ENCODE peak calls at places on chromosomes 16 and 17, in six cellular contexts. One of them, this sample, is unnamed.

GRCh38 chr16:89925596-89926079 is 2.5 kb downstream of the TUBB3 start:
- DNase-seq in K562: no peak
- DNase-seq in HepG2: no peak
- DNase-seq in endothelial cell of umbilical vein: no peak
- DNase-seq in A549: no peak
- DNase-seq in GM12878: no peak
- DNase-seq in this sample: peak

GRCh38 chr16:51697454-51697853 is 546.4 kb upstream of the SALL1 start:
- DNase-seq in GM12878: no peak
- DNase-seq in HepG2: no peak
- DNase-seq in K562: no peak
- DNase-seq in endothelial cell of umbilical vein: no peak
- DNase-seq in A549: no peak
- DNase-seq in this sample: no peak

GRCh38 chr17:31225831-31226230 is 71.2 kb downstream of the OMG start:
- DNase-seq in HepG2: no peak
- DNase-seq in A549: no peak
- DNase-seq in K562: no peak
- DNase-seq in endothelial cell of umbilical vein: no peak
- DNase-seq in GM12878: no peak
- DNase-seq in this sample: peak

GRCh38 chr17:73798111-73798748 is 154.0 kb upstream of the SDK2 start:
- DNase-seq in K562: no peak
- DNase-seq in endothelial cell of umbilical vein: no peak
- DNase-seq in GM12878: no peak
- DNase-seq in HepG2: peak
- DNase-seq in A549: peak
- DNase-seq in this sample: peak

GRCh38 chr16:84360170-84360569 is 8.2 kb upstream of the ATP2C2 start:
- DNase-seq in endothelial cell of umbilical vein: no peak
- DNase-seq in HepG2: no peak
- DNase-seq in A549: no peak
- DNase-seq in GM12878: no peak
- DNase-seq in K562: no peak
- DNase-seq in this sample: peak

GRCh38 chr17:29102741-29103181 is 59.8 kb downstream of the PIPOX start:
- DNase-seq in endothelial cell of umbilical vein: no peak
- DNase-seq in A549: no peak
- DNase-seq in K562: no peak
- DNase-seq in HepG2: no peak
- DNase-seq in GM12878: no peak
- DNase-seq in this sample: no peak

GRCh38 chr17:81483085-81483861 is 29.3 kb downstream of the ACTG1 start:
- DNase-seq in endothelial cell of umbilical vein: no peak
- DNase-seq in HepG2: no peak
- DNase-seq in GM12878: no peak
- DNase-seq in A549: no peak
- DNase-seq in K562: no peak
- DNase-seq in this sample: no peak

GRCh38 chr17:17075037-17075755 is 32.9 kb downstream of the MPRIP start:
- DNase-seq in HepG2: no peak
- DNase-seq in endothelial cell of umbilical vein: peak
- DNase-seq in GM12878: no peak
- DNase-seq in A549: no peak
- DNase-seq in K562: no peak
- DNase-seq in this sample: no peak

GRCh38 chr17:58184308-58184985 is 8.1 kb upstream of the EPX start:
- DNase-seq in K562: peak
- DNase-seq in A549: no peak
- DNase-seq in HepG2: no peak
- DNase-seq in endothelial cell of umbilical vein: no peak
- DNase-seq in GM12878: no peak
- DNase-seq in this sample: peak

GRCh38 chr16:48367443-48368049 is 17.7 kb downstream of the SIAH1 start:
- DNase-seq in A549: no peak
- DNase-seq in endothelial cell of umbilical vein: no peak
- DNase-seq in K562: no peak
- DNase-seq in GM12878: no peak
- DNase-seq in HepG2: no peak
- DNase-seq in this sample: no peak

GRCh38 chr17:45319239-45319703 is 2.5 kb upstream of the MAP3K14 start:
- DNase-seq in K562: no peak
- DNase-seq in GM12878: no peak
- DNase-seq in A549: peak
- DNase-seq in endothelial cell of umbilical vein: no peak
- DNase-seq in HepG2: no peak
- DNase-seq in this sample: peak

GRCh38 chr16:68490829-68491575 is 42.7 kb upstream of the SMPD3 start:
- DNase-seq in HepG2: no peak
- DNase-seq in GM12878: no peak
- DNase-seq in A549: peak
- DNase-seq in endothelial cell of umbilical vein: no peak
- DNase-seq in K562: no peak
- DNase-seq in this sample: no peak

GRCh38 chr16:79334127-79334526 is 266.4 kb downstream of the MAF start:
- DNase-seq in GM12878: no peak
- DNase-seq in K562: peak
- DNase-seq in A549: peak
- DNase-seq in endothelial cell of umbilical vein: no peak
- DNase-seq in HepG2: peak
- DNase-seq in this sample: peak

GRCh38 chr16:62035115-62036092 is 834 bp downstream of the CDH8 start:
- DNase-seq in HepG2: no peak
- DNase-seq in K562: no peak
- DNase-seq in GM12878: no peak
- DNase-seq in endothelial cell of umbilical vein: no peak
- DNase-seq in A549: no peak
- DNase-seq in this sample: no peak

GRCh38 chr17:42283241-42284019 is 4.9 kb upstream of the STAT5A start:
- DNase-seq in GM12878: no peak
- DNase-seq in HepG2: no peak
- DNase-seq in K562: no peak
- DNase-seq in A549: no peak
- DNase-seq in endothelial cell of umbilical vein: no peak
- DNase-seq in this sample: no peak

GRCh38 chr16:63461248-63461841 is 1425.1 kb upstream of the CDH8 start:
- DNase-seq in A549: no peak
- DNase-seq in endothelial cell of umbilical vein: peak
- DNase-seq in GM12878: no peak
- DNase-seq in K562: no peak
- DNase-seq in HepG2: peak
- DNase-seq in this sample: peak

GRCh38 chr16:71426069-71426879 is 15.6 kb downstream of the TLE7 start:
- DNase-seq in HepG2: peak
- DNase-seq in K562: peak
- DNase-seq in GM12878: peak
- DNase-seq in A549: peak
- DNase-seq in endothelial cell of umbilical vein: peak
- DNase-seq in this sample: peak

GRCh38 chr16:12455287-12455798 is 348.3 kb downstream of the CPPED1 start:
- DNase-seq in K562: peak
- DNase-seq in HepG2: peak
- DNase-seq in A549: peak
- DNase-seq in endothelial cell of umbilical vein: peak
- DNase-seq in GM12878: no peak
- DNase-seq in this sample: peak

GRCh38 chr17:43694081-43694870 is 32.6 kb upstream of the MEOX1 start:
- DNase-seq in A549: peak
- DNase-seq in K562: peak
- DNase-seq in HepG2: peak
- DNase-seq in GM12878: no peak
- DNase-seq in endothelial cell of umbilical vein: peak
- DNase-seq in this sample: peak

GRCh38 chr16:66443269-66443652 is 16.2 kb downstream of the BEAN1 start:
- DNase-seq in endothelial cell of umbilical vein: no peak
- DNase-seq in A549: no peak
- DNase-seq in GM12878: no peak
- DNase-seq in HepG2: no peak
- DNase-seq in K562: no peak
- DNase-seq in this sample: no peak

GRCh38 chr17:28334176-28334575 is 1.1 kb downstream of the IFT20 start:
- DNase-seq in GM12878: no peak
- DNase-seq in endothelial cell of umbilical vein: peak
- DNase-seq in K562: no peak
- DNase-seq in HepG2: no peak
- DNase-seq in A549: no peak
- DNase-seq in this sample: no peak

GRCh38 chr17:81336930-81337325 is 41.8 kb upstream of the SLC38A10 start:
- DNase-seq in GM12878: no peak
- DNase-seq in A549: no peak
- DNase-seq in HepG2: no peak
- DNase-seq in K562: no peak
- DNase-seq in endothelial cell of umbilical vein: no peak
- DNase-seq in this sample: no peak

GRCh38 chr17:47696717-47697642 is 3.0 kb downstream of the TBKBP1 start:
- DNase-seq in A549: no peak
- DNase-seq in K562: no peak
- DNase-seq in endothelial cell of umbilical vein: no peak
- DNase-seq in GM12878: no peak
- DNase-seq in HepG2: no peak
- DNase-seq in this sample: no peak

GRCh38 chr17:17204041-17204591 is 2.0 kb downstream of the PLD6 start:
- DNase-seq in K562: no peak
- DNase-seq in GM12878: no peak
- DNase-seq in endothelial cell of umbilical vein: no peak
- DNase-seq in HepG2: no peak
- DNase-seq in A549: no peak
- DNase-seq in this sample: peak

GRCh38 chr16:78877114-78877513 is 723.4 kb downstream of the MAF start:
- DNase-seq in endothelial cell of umbilical vein: no peak
- DNase-seq in GM12878: no peak
- DNase-seq in K562: no peak
- DNase-seq in HepG2: no peak
- DNase-seq in A549: no peak
- DNase-seq in this sample: no peak

DNA sequence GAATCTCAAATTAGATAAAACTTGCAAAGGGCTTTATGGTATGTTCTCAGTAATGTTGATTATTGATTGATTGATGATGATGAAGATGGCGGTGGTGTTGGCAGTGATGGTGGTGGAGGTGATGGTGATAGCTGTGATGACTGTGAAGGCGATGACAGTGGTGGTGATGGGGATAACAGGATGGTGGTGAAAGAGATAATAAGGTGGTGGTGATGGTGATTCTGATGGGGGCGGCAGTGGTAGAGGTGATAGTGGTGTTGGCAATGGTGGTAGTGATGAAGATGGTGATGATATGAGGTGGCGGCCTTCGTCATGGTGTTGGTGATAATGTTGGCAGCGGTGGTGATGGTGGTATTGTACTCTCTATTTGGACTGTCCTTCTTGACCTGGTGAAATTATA is 238.3 kb downstream of the XYLT1 start:
- DNase-seq in HepG2: no peak
- DNase-seq in K562: no peak
- DNase-seq in A549: no peak
- DNase-seq in endothelial cell of umbilical vein: no peak
- DNase-seq in GM12878: no peak
- DNase-seq in this sample: no peak
- TF ChIP-seq CTCF in HepG2: no peak
- TF ChIP-seq CTCF in K562: no peak
- TF ChIP-seq CTCF in A549: no peak
- TF ChIP-seq CTCF in endothelial cell of umbilical vein: no peak
- TF ChIP-seq CTCF in GM12878: no peak
- TF ChIP-seq CTCF in this sample: no peak

GRCh38 chr16:9966569-9967157 is 215.6 kb downstream of the GRIN2A start:
- DNase-seq in A549: no peak
- DNase-seq in endothelial cell of umbilical vein: no peak
- DNase-seq in GM12878: peak
- DNase-seq in K562: no peak
- DNase-seq in HepG2: peak
- DNase-seq in this sample: peak
- TF ChIP-seq MAX in A549: no peak
- TF ChIP-seq MAX in endothelial cell of umbilical vein: no peak
- TF ChIP-seq MAX in GM12878: no peak
- TF ChIP-seq MAX in K562: no peak
- TF ChIP-seq MAX in HepG2: no peak
- TF ChIP-seq MAX in this sample: no peak

GRCh38 chr16:30858829-30859423 is 35.0 kb downstream of the BCL7C start:
- DNase-seq in K562: no peak
- DNase-seq in HepG2: peak
- DNase-seq in A549: no peak
- DNase-seq in endothelial cell of umbilical vein: no peak
- DNase-seq in GM12878: no peak
- DNase-seq in this sample: no peak
- TF ChIP-seq MYC in K562: no peak
- TF ChIP-seq MYC in HepG2: no peak
- TF ChIP-seq MYC in A549: no peak
- TF ChIP-seq MYC in endothelial cell of umbilical vein: no peak
- TF ChIP-seq MYC in GM12878: no peak
- TF ChIP-seq MYC in this sample: no peak

GRCh38 chr17:78999947-79000395 is 9.6 kb downstream of the CANT1 start:
- DNase-seq in GM12878: no peak
- DNase-seq in K562: no peak
- DNase-seq in A549: no peak
- DNase-seq in HepG2: no peak
- DNase-seq in endothelial cell of umbilical vein: no peak
- DNase-seq in this sample: no peak

GRCh38 chr17:78999056-78999768 is 10.4 kb downstream of the CANT1 start:
- DNase-seq in GM12878: no peak
- DNase-seq in endothelial cell of umbilical vein: no peak
- DNase-seq in K562: no peak
- DNase-seq in HepG2: no peak
- DNase-seq in A549: no peak
- DNase-seq in this sample: no peak

GRCh38 chr17:79001190-79002020 is 8.2 kb downstream of the CANT1 start:
- DNase-seq in HepG2: no peak
- DNase-seq in K562: no peak
- DNase-seq in endothelial cell of umbilical vein: no peak
- DNase-seq in GM12878: no peak
- DNase-seq in A549: no peak
- DNase-seq in this sample: no peak

GRCh38 chr17:79002291-79002690 is 7.3 kb downstream of the CANT1 start:
- DNase-seq in A549: no peak
- DNase-seq in GM12878: no peak
- DNase-seq in K562: no peak
- DNase-seq in HepG2: no peak
- DNase-seq in endothelial cell of umbilical vein: no peak
- DNase-seq in this sample: no peak

DNA sequence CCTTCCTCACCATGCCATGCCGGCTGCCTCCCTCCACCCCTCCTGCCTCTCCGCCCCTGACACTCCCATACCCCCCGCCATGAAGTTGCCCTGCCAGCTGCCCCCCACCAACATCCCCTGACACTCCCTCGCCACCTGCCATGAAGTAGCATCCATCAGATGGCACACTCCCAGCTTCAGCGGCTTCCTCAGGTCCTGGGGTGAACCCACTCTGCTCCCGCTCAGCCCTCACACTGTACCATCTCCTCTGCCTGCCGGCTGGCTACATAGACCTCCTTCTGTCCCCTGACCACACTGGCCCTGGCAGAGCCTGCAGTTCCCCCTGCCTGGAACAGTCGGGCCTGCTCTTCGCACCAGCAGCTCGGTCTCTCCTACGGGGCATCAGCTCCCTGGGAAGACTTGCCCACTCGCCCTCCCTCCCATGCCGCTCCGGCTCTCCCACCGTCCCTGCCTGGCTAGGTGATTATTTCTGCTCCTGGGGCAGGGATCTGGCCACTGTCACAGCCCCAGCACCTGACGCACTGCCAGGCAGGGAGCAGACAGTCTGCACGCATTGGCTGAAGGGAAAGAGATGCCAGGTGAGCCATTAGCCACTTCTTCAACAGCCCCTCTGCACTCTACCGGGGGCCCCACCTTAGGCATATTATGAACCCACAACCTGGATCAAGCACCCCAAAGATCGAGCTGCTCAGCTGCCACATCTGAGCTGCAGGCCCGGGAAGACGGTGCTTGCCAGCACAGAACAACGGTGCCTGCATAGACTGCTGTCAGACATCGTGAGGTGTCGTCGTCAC is 9.0 kb downstream of the CANT1 start:
- DNase-seq in K562: no peak
- DNase-seq in endothelial cell of umbilical vein: no peak
- DNase-seq in GM12878: no peak
- DNase-seq in HepG2: no peak
- DNase-seq in A549: no peak
- DNase-seq in this sample: no peak
- TF ChIP-seq CTCF in K562: no peak
- TF ChIP-seq CTCF in endothelial cell of umbilical vein: no peak
- TF ChIP-seq CTCF in GM12878: no peak
- TF ChIP-seq CTCF in HepG2: no peak
- TF ChIP-seq CTCF in A549: no peak
- TF ChIP-seq CTCF in this sample: no peak

This sample was measured in NB4.